ENCODE peak calls at places on chromosomes 11 and 22, in ten cellular contexts. J, Q, I, X, L, D, U, B, O and M are unnamed samples.

GRCh38 chr11:914747-915493 is 4.3 kb upstream of the CHID1 start:
- DNase-seq in Q (no peak), L (no peak), X (no peak), D (no peak), I (no peak), U (peak; percentile 55), J (no peak), B (no peak), O (no peak), M (peak; percentile 24)

GRCh38 chr11:66264893-66265292 is 3.5 kb upstream of the RAB1B start:
- DNase-seq in D (no peak), I (peak; percentile 30), B (no peak), J (peak; percentile 52), Q (no peak), X (no peak), O (no peak), U (no peak), L (no peak), M (no peak)

GRCh38 chr11:2256293-2256913 is 14.0 kb downstream of the ASCL2 start:
- DNase-seq in X (no peak), O (no peak), D (no peak), U (no peak), J (no peak), B (no peak), L (no peak), Q (no peak), I (no peak), M (no peak)

GRCh38 chr11:36239636-36240035 is 49.6 kb downstream of the COMMD9 start:
- DNase-seq in Q (no peak), I (no peak), U (no peak), O (no peak), D (no peak), L (no peak), X (no peak), B (no peak), J (no peak), M (no peak)

GRCh38 chr22:38924197-38924952 is 33.0 kb upstream of the APOBEC3A start:
- DNase-seq in U (peak; percentile 74), O (peak; percentile 79), Q (peak; percentile 88), B (no peak), I (peak; percentile 84), J (peak; percentile 81), X (no peak), L (no peak), D (peak; percentile 80), M (no peak)

GRCh38 chr11:77589521-77590193 is at the start of gene AQP11:
- DNase-seq in L (peak; percentile 58), O (peak; percentile 94), J (peak; percentile 90), Q (peak; percentile 90), B (peak; percentile 23), U (peak; percentile 86), I (peak; percentile 86), D (peak; percentile 60), X (peak; percentile 67), M (peak; percentile 69)

GRCh38 chr11:127943763-127944162 is 643.6 kb downstream of the ETS1 start:
- DNase-seq in L (no peak), X (no peak), O (no peak), D (no peak), U (no peak), Q (no peak), J (no peak), I (peak; percentile 3), B (no peak), M (no peak)

GRCh38 chr11:119479685-119480275 is 56.8 kb upstream of the THY1 start:
- DNase-seq in U (peak; percentile 18), Q (no peak), D (no peak), O (peak; percentile 60), X (no peak), J (no peak), L (no peak), B (no peak), I (peak; percentile 84), M (no peak)

GRCh38 chr11:73321342-73322110 is 13.4 kb downstream of the ARHGEF17 start:
- DNase-seq in L (no peak), Q (peak; percentile 17), U (peak; percentile 94), B (no peak), O (peak; percentile 54), D (no peak), I (peak; percentile 79), X (no peak), J (peak; percentile 81), M (no peak)

GRCh38 chr11:46181843-46182424 is 60.7 kb upstream of the PHF21A start:
- DNase-seq in I (no peak), B (no peak), D (no peak), Q (no peak), X (no peak), L (no peak), O (no peak), J (no peak), U (no peak), M (no peak)

GRCh38 chr22:21455334-21456089 is 11.7 kb upstream of the TMEM191C start:
- DNase-seq in L (peak; percentile 9), X (no peak), J (peak; percentile 9), D (no peak), O (no peak), U (no peak), I (no peak), B (no peak), Q (no peak), M (no peak)

GRCh38 chr11:111105566-111105965 is 140.0 kb upstream of the POU2AF2 start:
- DNase-seq in X (no peak), I (no peak), O (no peak), L (no peak), J (no peak), B (no peak), D (no peak), Q (no peak), U (no peak), M (no peak)

GRCh38 chr11:110130642-110131238 is 37.5 kb downstream of the ZC3H12C start:
- DNase-seq in L (no peak), U (no peak), J (no peak), I (no peak), D (no peak), Q (peak; percentile 91), O (no peak), B (no peak), X (no peak), M (peak; percentile 27)

GRCh38 chr11:134032501-134033091 is 36.3 kb upstream of the JAM3 start:
- DNase-seq in Q (peak; percentile 42), O (peak; percentile 35), B (no peak), U (no peak), J (peak; percentile 55), D (no peak), L (no peak), I (peak; percentile 23), X (no peak), M (no peak)

GRCh38 chr22:30073743-30074142 is 6.5 kb upstream of the HORMAD2 start:
- DNase-seq in J (no peak), Q (no peak), O (no peak), D (no peak), U (no peak), X (no peak), L (no peak), I (no peak), B (no peak), M (no peak)

GRCh38 chr11:67665537-67666302 is 8.7 kb downstream of the ALDH3B2 start:
- DNase-seq in J (no peak), Q (peak; percentile 8), X (no peak), O (no peak), D (no peak), L (no peak), U (peak; percentile 36), B (no peak), I (peak; percentile 29), M (no peak)

GRCh38 chr11:126578021-126578420 is 222.5 kb downstream of the ST3GAL4 start:
- DNase-seq in U (no peak), I (no peak), J (no peak), X (no peak), B (no peak), D (no peak), O (no peak), Q (no peak), L (no peak), M (no peak)

GRCh38 chr22:38843716-38844660 is at the start of gene NPTXR:
- DNase-seq in O (peak; percentile 65), L (peak; percentile 27), Q (peak; percentile 31), U (peak; percentile 63), X (no peak), D (peak; percentile 26), I (peak; percentile 60), J (peak; percentile 75), B (peak; percentile 32), M (peak; percentile 30)

GRCh38 chr11:77093056-77093891 is 9.4 kb upstream of the OMP start:
- DNase-seq in X (no peak), D (no peak), Q (no peak), J (no peak), O (no peak), I (no peak), B (no peak), U (no peak), L (no peak), M (no peak)

GRCh38 chr11:124892750-124893454 is 4.8 kb downstream of the ROBO4 start:
- DNase-seq in L (peak; percentile 6), X (no peak), I (no peak), U (peak; percentile 85), O (no peak), D (no peak), Q (no peak), J (no peak), B (no peak), M (no peak)

GRCh38 chr11:68271781-68272608 is at the start of gene C11orf24:
- DNase-seq in B (peak; percentile 90), J (peak; percentile 95), U (peak; percentile 94), O (peak; percentile 99), Q (peak; percentile 96), X (peak; percentile 96), L (peak; percentile 96), D (peak; percentile 85), I (peak; percentile 92), M (peak; percentile 97)

GRCh38 chr11:36057372-36058045 is 113.6 kb downstream of the LDLRAD3 start:
- DNase-seq in D (no peak), O (no peak), U (peak; percentile 82), J (peak; percentile 68), X (no peak), Q (no peak), L (no peak), B (no peak), I (peak; percentile 60), M (no peak)

GRCh38 chr11:102666331-102666957 is 39.1 kb downstream of the MMP27 start:
- DNase-seq in U (peak; percentile 61), B (no peak), D (no peak), Q (peak; percentile 44), I (peak; percentile 72), J (no peak), X (peak; percentile 15), O (peak; percentile 65), L (no peak), M (no peak)

GRCh38 chr11:47725445-47726442 is 10.6 kb upstream of the AGBL2 start:
- DNase-seq in J (no peak), B (no peak), I (no peak), X (no peak), O (no peak), D (no peak), U (no peak), L (no peak), Q (no peak), M (no peak)

GRCh38 chr22:28937206-28938025 is 54.0 kb downstream of the ZNRF3 start:
- DNase-seq in O (no peak), B (no peak), I (no peak), L (no peak), J (no peak), U (peak; percentile 52), D (no peak), Q (no peak), X (no peak), M (no peak)

GRCh38 chr11:69939551-69940245 is 120.5 kb upstream of the FGF3 start:
- DNase-seq in O (no peak), J (peak; percentile 76), B (no peak), L (no peak), X (no peak), U (peak; percentile 53), I (no peak), Q (no peak), D (no peak), M (no peak)

GRCh38 chr11:14826580-14826979 is 65.5 kb downstream of the CYP2R1 start:
- DNase-seq in D (no peak), U (no peak), J (no peak), I (no peak), X (no peak), B (no peak), Q (no peak), O (no peak), L (no peak), M (no peak)

GRCh38 chr11:876550-876949 is 33.9 kb downstream of the TSPAN4 start:
- DNase-seq in U (peak; percentile 62), J (no peak), L (no peak), Q (no peak), B (no peak), X (no peak), I (no peak), O (peak; percentile 53), D (no peak), M (no peak)